ENCODE peak calls at places on chromosome 5, in four cellular contexts. F is HepG2, Y is WTC11, V is K562. K is an unnamed sample.
A peak's percentile ranks its signal among the peaks of the same experiment; 100 is the strongest.

GRCh38 chr5:65021527-65022226 is 252.9 kb downstream of the CWC27 start:
- DNase-seq in Y (no peak), V (no peak), F (no peak), K (no peak)

GRCh38 chr5:153402550-153402949 is 87.9 kb upstream of the GRIA1 start:
- DNase-seq in Y (no peak), V (no peak), F (no peak), K (no peak)

GRCh38 chr5:43683884-43684471 is 81.0 kb downstream of the NNT start:
- DNase-seq in V (no peak), Y (no peak), F (no peak), K (no peak)

GRCh38 chr5:84131372-84131771 is 253.3 kb downstream of the EDIL3 start:
- DNase-seq in Y (no peak), F (no peak), V (no peak), K (no peak)

GRCh38 chr5:126370796-126371718 is 52.2 kb upstream of the GRAMD2B start:
- DNase-seq in F (peak; percentile 75), Y (peak; percentile 16), V (no peak), K (no peak)

GRCh38 chr5:64074533-64074932 is 91.1 kb upstream of the RNF180 start:
- DNase-seq in F (peak; percentile 21), Y (peak; percentile 14), V (peak; percentile 37), K (peak; percentile 45)

GRCh38 chr5:180140627-180141006 is 68.4 kb downstream of the RASGEF1C start:
- DNase-seq in Y (no peak), F (no peak), V (no peak), K (no peak)

GRCh38 chr5:132557425-132557805 is 638 bp downstream of the RAD50 start:
- DNase-seq in Y (peak; percentile 33), V (peak; percentile 36), F (peak; percentile 82), K (peak; percentile 33)

GRCh38 chr5:132012385-132013005 is 1.0 kb upstream of the ACSL6 start:
- DNase-seq in Y (peak; percentile 84), V (peak; percentile 40), F (peak; percentile 51), K (peak; percentile 45)

GRCh38 chr5:138975098-138975847 is 100.1 kb upstream of the LRRTM2 start:
- DNase-seq in Y (no peak), V (no peak), F (no peak), K (no peak)

GRCh38 chr5:90386099-90386710 is 23.4 kb downstream of the CETN3 start:
- DNase-seq in V (no peak), Y (no peak), F (peak; percentile 24), K (no peak)

GRCh38 chr5:138603521-138603920 is 28.3 kb upstream of the HSPA9 start:
- DNase-seq in V (no peak), Y (no peak), F (no peak), K (no peak)

GRCh38 chr5:375336-375920 is 53.9 kb downstream of the AHRR start:
- DNase-seq in Y (peak; percentile 10), F (no peak), V (no peak), K (no peak)

GRCh38 chr5:168851902-168852321 is 272.7 kb upstream of the PANK3 start:
- DNase-seq in Y (no peak), F (no peak), V (peak; percentile 27), K (peak; percentile 39)

GRCh38 chr5:75756991-75757390 is 39.8 kb upstream of the POC5 start:
- DNase-seq in Y (no peak), V (no peak), F (no peak), K (no peak)

GRCh38 chr5:55104036-55104767 is 1.8 kb downstream of the GZMA start:
- DNase-seq in F (no peak), Y (no peak), V (no peak), K (no peak)

GRCh38 chr5:68450245-68450852 is 234.8 kb downstream of the PIK3R1 start:
- DNase-seq in V (no peak), Y (no peak), F (no peak), K (no peak)

GRCh38 chr5:43422143-43422542 is 10.0 kb upstream of the CCL28 start:
- DNase-seq in F (peak; percentile 62), Y (no peak), V (no peak), K (no peak)

GRCh38 chr5:83715316-83716060 is 5.2 kb downstream of the HAPLN1 start:
- DNase-seq in F (no peak), Y (no peak), V (no peak), K (no peak)

GRCh38 chr5:111697215-111697614 is 59.8 kb downstream of the NREP start:
- DNase-seq in V (no peak), Y (no peak), F (no peak), K (no peak)

GRCh38 chr5:143600396-143601075 is 197.1 kb upstream of the NR3C1 start:
- DNase-seq in F (peak; percentile 76), Y (no peak), V (no peak), K (no peak)

GRCh38 chr5:17412760-17413671 is 85.0 kb upstream of the TAF11L2 start:
- DNase-seq in Y (no peak), V (no peak), F (no peak), K (no peak)

GRCh38 chr5:42745426-42745825 is 11.2 kb upstream of the CCDC152 start:
- DNase-seq in F (peak; percentile 14), V (peak; percentile 23), Y (peak; percentile 67), K (peak; percentile 30)

GRCh38 chr5:107704686-107705389 is 34.1 kb upstream of the EFNA5 start:
- DNase-seq in Y (no peak), V (no peak), F (no peak), K (no peak)

GRCh38 chr5:7877851-7878250 is 8.9 kb downstream of the MTRR start:
- DNase-seq in V (no peak), Y (no peak), F (peak; percentile 5), K (no peak)

GRCh38 chr5:86917117-86917579 is 299.4 kb downstream of the COX7C start:
- DNase-seq in V (no peak), Y (peak; percentile 21), F (no peak), K (peak; percentile 9)

GRCh38 chr5:30764704-30765103 is 428.8 kb upstream of the CDH6 start:
- DNase-seq in V (no peak), Y (no peak), F (no peak), K (no peak)

GRCh38 chr5:143751342-143751741 is 60.6 kb upstream of the HMHB1 start:
- DNase-seq in Y (no peak), F (no peak), V (no peak), K (no peak)

GRCh38 chr5:128546658-128547281 is 8.7 kb upstream of the FBN2 start:
- DNase-seq in V (no peak), Y (no peak), F (no peak), K (no peak)

GRCh38 chr5:149114403-149115312 is 26.6 kb upstream of the ABLIM3 start:
- DNase-seq in V (peak; percentile 20), Y (peak; percentile 59), F (peak; percentile 66), K (peak; percentile 66)

GRCh38 chr5:57004800-57005199 is 52.9 kb upstream of the MIER3 start:
- DNase-seq in F (peak; percentile 59), V (no peak), Y (no peak), K (no peak)

GRCh38 chr5:151923865-151924264 is 786 bp downstream of the GLRA1 start:
- DNase-seq in V (peak; percentile 11), Y (peak; percentile 59), F (no peak), K (peak; percentile 52)

GRCh38 chr5:74408150-74409043 is 232.1 kb downstream of the ENC1 start:
- DNase-seq in V (no peak), Y (no peak), F (peak; percentile 96), K (no peak)

GRCh38 chr5:109654455-109654854 is 35.3 kb upstream of the MAN2A1 start:
- DNase-seq in F (no peak), V (no peak), Y (no peak), K (no peak)

GRCh38 chr5:109656829-109657228 is 32.9 kb upstream of the MAN2A1 start:
- DNase-seq in F (no peak), Y (no peak), V (peak; percentile 23), K (no peak)

GRCh38 chr5:109655841-109656240 is 33.9 kb upstream of the MAN2A1 start:
- DNase-seq in V (no peak), Y (no peak), F (no peak), K (no peak)

GRCh38 chr5:109659901-109660300 is 29.8 kb upstream of the MAN2A1 start:
- DNase-seq in F (no peak), Y (no peak), V (no peak), K (no peak)
- TF ChIP-seq ELF4 in F (no peak), Y (no peak), V (no peak), K (no peak)

DNA sequence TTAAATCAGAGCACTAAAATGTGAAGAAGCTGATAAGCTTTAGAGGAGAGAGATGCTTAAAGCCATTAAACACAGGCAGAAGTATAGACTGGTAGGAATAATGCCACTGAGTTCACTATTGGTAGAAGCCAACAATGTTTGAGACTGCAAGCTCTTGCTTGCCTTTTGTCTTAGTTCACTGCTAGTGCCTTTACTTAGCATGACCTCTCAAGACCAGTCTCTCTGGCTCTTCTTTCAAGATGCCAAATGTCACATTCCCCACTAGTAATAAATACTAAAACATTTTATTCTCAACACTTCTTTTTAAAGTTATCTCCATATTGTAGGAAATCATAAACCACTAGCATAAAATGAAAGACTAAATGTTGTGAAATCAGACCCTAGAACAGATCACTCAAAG is 57.8 kb downstream of the PJA2 start:
- DNase-seq in Y (no peak), V (no peak), F (no peak), K (no peak)
- TF ChIP-seq ELF4 in Y (no peak), V (no peak), F (no peak), K (no peak)

DNA sequence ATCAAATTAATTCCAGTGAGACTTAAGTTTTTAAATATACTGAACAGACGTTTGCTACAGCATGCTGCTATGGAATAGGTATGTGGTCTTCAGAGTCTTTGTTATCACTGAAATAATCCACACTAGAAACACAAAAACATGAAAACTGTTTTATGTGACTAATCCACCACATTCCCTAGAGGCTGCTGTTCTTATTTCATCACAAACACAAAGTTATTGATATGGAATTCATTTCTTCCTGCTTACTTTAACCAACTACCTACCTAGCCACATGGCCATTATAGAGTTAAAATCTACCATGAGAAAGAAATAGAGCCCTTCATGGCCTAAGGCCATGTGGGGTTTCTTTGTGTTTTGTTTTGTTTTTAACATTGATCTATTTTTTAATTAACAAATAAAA is 232.3 kb upstream of the PTGER4 start:
- DNase-seq in V (no peak), F (no peak), Y (no peak), K (no peak)
- TF ChIP-seq ELF4 in V (no peak), F (no peak), Y (no peak), K (no peak)

GRCh38 chr5:122498163-122498562 is 186.1 kb downstream of the SNCAIP start:
- DNase-seq in F (no peak), Y (peak; percentile 63), V (no peak), K (peak; percentile 33)

GRCh38 chr5:122501087-122501435 is 189.0 kb downstream of the SNCAIP start:
- DNase-seq in V (no peak), Y (no peak), F (no peak), K (no peak)

GRCh38 chr5:122499617-122500016 is 187.6 kb downstream of the SNCAIP start:
- DNase-seq in F (no peak), V (no peak), Y (no peak), K (no peak)

DNA sequence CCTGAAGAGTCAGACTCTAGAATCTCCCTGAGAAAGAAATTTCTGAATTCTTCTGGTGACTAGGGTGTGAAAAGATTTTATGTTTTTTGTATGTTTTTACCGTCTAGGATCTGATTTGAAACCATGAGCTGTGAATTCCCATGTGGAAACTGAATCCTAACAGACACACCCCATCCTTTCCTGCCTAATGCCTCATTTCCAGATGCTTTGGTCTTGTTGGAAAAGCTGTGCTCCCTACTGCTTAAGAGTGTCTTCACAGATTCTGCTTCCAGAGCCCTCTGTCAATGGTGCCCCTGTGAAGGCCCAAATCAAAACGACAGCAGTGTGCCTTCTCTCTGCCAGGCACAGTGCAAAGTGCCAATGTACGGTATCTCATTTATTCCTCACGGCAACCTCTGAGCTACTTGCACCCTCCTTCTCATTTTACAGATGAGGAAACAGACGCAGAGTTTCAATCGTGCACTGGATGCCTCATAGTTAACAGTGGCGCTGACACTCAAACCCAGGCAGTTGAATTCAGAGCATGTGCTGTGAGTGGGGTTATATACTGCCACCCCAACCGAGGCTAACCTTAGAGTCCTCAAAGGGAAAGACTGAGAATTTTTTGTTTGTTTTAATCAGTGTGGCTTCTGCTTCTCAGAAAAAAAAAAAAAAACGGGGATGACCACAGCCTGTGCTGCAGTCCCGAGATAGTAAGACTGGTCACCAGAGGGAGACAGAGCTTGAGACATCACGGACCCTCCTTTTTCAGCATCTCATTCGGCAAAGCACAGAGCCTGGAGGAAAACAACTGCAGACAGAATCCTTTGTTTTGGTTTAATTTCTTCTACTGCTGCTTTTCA is 188.4 kb downstream of the SNCAIP start:
- DNase-seq in F (peak; percentile 26), Y (peak; percentile 56), V (peak; percentile 25), K (peak; percentile 72)
- TF ChIP-seq ELF4 in F (no peak), Y (no peak), V (no peak), K (no peak)